ENCODE peak calls at places on chromosomes 13 and 19, in seven cellular contexts. D, V, B, R, K, W and U are unnamed samples.

GRCh38 chr19:44515031-44515430 is 14.4 kb downstream of the CEACAM20 start:
- DNase-seq in D (no peak), V (no peak), B (no peak), R (no peak), K (no peak), W (no peak), U (no peak)

GRCh38 chr19:42420055-42420544 is 7.1 kb downstream of the LIPE start:
- DNase-seq in D (peak), V (no peak), B (peak), R (no peak), K (peak), W (peak), U (no peak)

GRCh38 chr19:35088514-35088913 is 27.1 kb upstream of the FXYD3 start:
- DNase-seq in D (no peak), V (no peak), B (peak), R (no peak), K (no peak), W (no peak), U (no peak)

GRCh38 chr13:80012281-80012680 is 328.6 kb downstream of the SPRY2 start:
- DNase-seq in D (no peak), V (no peak), B (no peak), R (no peak), K (no peak), W (no peak), U (no peak)

GRCh38 chr13:49300716-49301589 is 53.2 kb downstream of the CDADC1 start:
- DNase-seq in D (peak), V (peak), B (no peak), R (peak), K (peak), W (peak), U (peak)

GRCh38 chr13:93535256-93535655 is 308.6 kb downstream of the GPC6 start:
- DNase-seq in D (no peak), V (no peak), B (no peak), R (no peak), K (no peak), W (no peak), U (no peak)

GRCh38 chr13:27605610-27606200 is 14.6 kb downstream of the LNX2 start:
- DNase-seq in D (no peak), V (no peak), B (no peak), R (no peak), K (no peak), W (no peak), U (no peak)

GRCh38 chr13:77319536-77319935 is 7.4 kb downstream of the MYCBP2 start:
- DNase-seq in D (no peak), V (no peak), B (no peak), R (no peak), K (no peak), W (no peak), U (no peak)

GRCh38 chr19:53876651-53877224 is 5.3 kb upstream of the PRKCG start:
- DNase-seq in D (no peak), V (no peak), B (no peak), R (no peak), K (no peak), W (no peak), U (no peak)

GRCh38 chr13:97544041-97544765 is 110.2 kb downstream of the RAP2A start:
- DNase-seq in D (no peak), V (no peak), B (no peak), R (no peak), K (no peak), W (no peak), U (no peak)

GRCh38 chr13:100648354-100648753 is 26.2 kb downstream of the TMTC4 start:
- DNase-seq in D (no peak), V (no peak), B (no peak), R (no peak), K (no peak), W (no peak), U (no peak)

GRCh38 chr19:38654478-38655079 is 7.1 kb downstream of the ACTN4 start:
- DNase-seq in D (no peak), V (no peak), B (no peak), R (no peak), K (no peak), W (no peak), U (no peak)

GRCh38 chr19:13834308-13834790 is 39.1 kb downstream of the ZSWIM4 start:
- DNase-seq in D (no peak), V (no peak), B (no peak), R (no peak), K (no peak), W (no peak), U (no peak)

GRCh38 chr19:31280266-31281006 is 68.8 kb downstream of the TSHZ3 start:
- DNase-seq in D (no peak), V (no peak), B (no peak), R (no peak), K (no peak), W (no peak), U (no peak)

GRCh38 chr13:109154546-109154945 is 525.1 kb downstream of the MYO16 start:
- DNase-seq in D (no peak), V (no peak), B (no peak), R (no peak), K (no peak), W (no peak), U (no peak)

GRCh38 chr13:110445183-110445582 is 116.3 kb downstream of the RAB20 start:
- DNase-seq in D (no peak), V (no peak), B (no peak), R (no peak), K (no peak), W (no peak), U (no peak)

GRCh38 chr13:110443633-110444225 is 117.8 kb downstream of the RAB20 start:
- DNase-seq in D (no peak), V (no peak), B (no peak), R (no peak), K (no peak), W (no peak), U (no peak)

GRCh38 chr13:110442946-110443632 is 118.4 kb downstream of the RAB20 start:
- DNase-seq in D (no peak), V (no peak), B (no peak), R (no peak), K (no peak), W (no peak), U (no peak)

GRCh38 chr13:110445722-110446569 is 115.6 kb downstream of the RAB20 start:
- DNase-seq in D (no peak), V (no peak), B (no peak), R (no peak), K (no peak), W (no peak), U (no peak)

DNA sequence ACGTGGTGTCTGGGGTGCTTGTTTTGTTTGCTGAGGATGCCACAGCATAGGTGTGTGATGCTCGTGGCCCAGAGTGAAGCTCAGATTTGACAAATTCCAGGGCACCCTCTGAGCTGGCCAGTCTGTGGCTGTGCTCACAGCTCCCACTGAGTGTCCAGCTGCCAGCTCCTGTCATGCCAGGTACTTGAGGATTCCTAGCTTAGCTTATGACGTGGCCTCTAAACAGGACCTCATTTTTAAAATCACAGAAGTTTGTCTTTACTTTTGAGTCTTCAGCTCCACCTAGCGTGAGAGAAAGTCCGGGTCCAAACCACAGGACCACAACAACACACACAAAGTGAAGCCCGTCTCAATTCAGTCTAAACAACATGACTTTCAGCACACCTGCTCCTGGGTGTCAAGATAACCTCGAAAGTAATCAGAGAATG is 117.3 kb downstream of the RAB20 start:
- DNase-seq in D (no peak), V (no peak), B (no peak), R (no peak), K (peak), W (no peak), U (no peak)
- TF ChIP-seq CTCF in D (no peak), V (no peak), B (no peak), R (peak), K (peak), W (no peak), U (no peak)

GRCh38 chr13:74479124-74479523 is 344.9 kb upstream of the KLF12 start:
- DNase-seq in D (no peak), V (no peak), B (no peak), R (no peak), K (no peak), W (no peak), U (no peak)
- TF ChIP-seq CTCF in D (no peak), V (no peak), B (no peak), R (no peak), K (no peak), W (no peak), U (no peak)

GRCh38 chr13:102724923-102725322 is 30.1 kb upstream of the METTL21C start:
- DNase-seq in D (no peak), V (no peak), B (no peak), R (no peak), K (no peak), W (no peak), U (no peak)
- TF ChIP-seq CTCF in D (peak), V (no peak), B (no peak), R (peak), K (peak), W (no peak), U (peak)

GRCh38 chr13:34767778-34768177 is 174.3 kb upstream of the NBEA start:
- DNase-seq in D (no peak), V (no peak), B (no peak), R (no peak), K (no peak), W (no peak), U (no peak)
- TF ChIP-seq CTCF in D (no peak), V (no peak), B (no peak), R (no peak), K (no peak), W (no peak), U (no peak)